ENCODE peak calls at places on chromosomes 12 and 14, in eight cellular contexts. One of them, this sample, is unnamed.

GRCh38 chr12:107931761-107932160 is 157.3 kb downstream of the ASCL4 start:
- DNase-seq in hepatocyte: no peak
- DNase-seq in HCT116: no peak
- DNase-seq in GM23338: no peak
- DNase-seq in astrocyte: no peak
- DNase-seq in endothelial cell of umbilical vein: no peak
- DNase-seq in GM12878: no peak
- DNase-seq in K562: no peak
- DNase-seq in this sample: no peak

GRCh38 chr12:124566181-124567034 is 1.0 kb downstream of the NCOR2 start:
- DNase-seq in astrocyte: peak
- DNase-seq in hepatocyte: peak
- DNase-seq in K562: peak
- DNase-seq in endothelial cell of umbilical vein: peak
- DNase-seq in HCT116: peak
- DNase-seq in GM23338: peak
- DNase-seq in GM12878: no peak
- DNase-seq in this sample: peak

GRCh38 chr14:54691525-54692260 is 124.8 kb downstream of the SAMD4A start:
- DNase-seq in endothelial cell of umbilical vein: peak
- DNase-seq in astrocyte: no peak
- DNase-seq in GM12878: no peak
- DNase-seq in K562: peak
- DNase-seq in GM23338: peak
- DNase-seq in HCT116: peak
- DNase-seq in hepatocyte: peak
- DNase-seq in this sample: peak

GRCh38 chr14:55389330-55389729 is 22.3 kb downstream of the ATG14 start:
- DNase-seq in astrocyte: peak
- DNase-seq in hepatocyte: no peak
- DNase-seq in K562: no peak
- DNase-seq in GM12878: no peak
- DNase-seq in HCT116: no peak
- DNase-seq in GM23338: no peak
- DNase-seq in endothelial cell of umbilical vein: no peak
- DNase-seq in this sample: no peak

GRCh38 chr12:80838024-80838658 is 99.6 kb downstream of the LIN7A start:
- DNase-seq in endothelial cell of umbilical vein: no peak
- DNase-seq in K562: no peak
- DNase-seq in GM12878: no peak
- DNase-seq in GM23338: no peak
- DNase-seq in astrocyte: no peak
- DNase-seq in HCT116: no peak
- DNase-seq in hepatocyte: peak
- DNase-seq in this sample: no peak

GRCh38 chr12:72011374-72011773 is 72.7 kb downstream of the TPH2 start:
- DNase-seq in astrocyte: peak
- DNase-seq in GM12878: no peak
- DNase-seq in K562: no peak
- DNase-seq in GM23338: no peak
- DNase-seq in endothelial cell of umbilical vein: no peak
- DNase-seq in HCT116: no peak
- DNase-seq in hepatocyte: peak
- DNase-seq in this sample: no peak

GRCh38 chr12:124881123-124881522 is 17.5 kb upstream of the SCARB1 start:
- DNase-seq in K562: no peak
- DNase-seq in astrocyte: no peak
- DNase-seq in GM12878: no peak
- DNase-seq in hepatocyte: no peak
- DNase-seq in HCT116: no peak
- DNase-seq in endothelial cell of umbilical vein: peak
- DNase-seq in GM23338: no peak
- DNase-seq in this sample: no peak

GRCh38 chr12:88600272-88600671 is 20.0 kb upstream of the KITLG start:
- DNase-seq in K562: no peak
- DNase-seq in GM12878: no peak
- DNase-seq in astrocyte: peak
- DNase-seq in endothelial cell of umbilical vein: no peak
- DNase-seq in GM23338: no peak
- DNase-seq in HCT116: no peak
- DNase-seq in hepatocyte: no peak
- DNase-seq in this sample: no peak

GRCh38 chr12:114636723-114637480 is 47.1 kb downstream of the TBX3 start:
- DNase-seq in HCT116: no peak
- DNase-seq in K562: no peak
- DNase-seq in GM23338: peak
- DNase-seq in endothelial cell of umbilical vein: no peak
- DNase-seq in GM12878: no peak
- DNase-seq in hepatocyte: peak
- DNase-seq in astrocyte: no peak
- DNase-seq in this sample: peak

GRCh38 chr14:103562135-103562384 is 397 bp downstream of the BAG5 start:
- DNase-seq in K562: no peak
- DNase-seq in GM23338: peak
- DNase-seq in HCT116: no peak
- DNase-seq in GM12878: no peak
- DNase-seq in endothelial cell of umbilical vein: peak
- DNase-seq in astrocyte: no peak
- DNase-seq in hepatocyte: no peak
- DNase-seq in this sample: no peak

GRCh38 chr12:113844495-113845175 is 121.5 kb downstream of the RBM19 start:
- DNase-seq in astrocyte: no peak
- DNase-seq in endothelial cell of umbilical vein: no peak
- DNase-seq in GM23338: no peak
- DNase-seq in GM12878: no peak
- DNase-seq in hepatocyte: no peak
- DNase-seq in HCT116: no peak
- DNase-seq in K562: no peak
- DNase-seq in this sample: no peak

GRCh38 chr14:96261772-96262485 is 5.9 kb downstream of the BDKRB1 start:
- DNase-seq in GM12878: no peak
- DNase-seq in endothelial cell of umbilical vein: no peak
- DNase-seq in GM23338: no peak
- DNase-seq in K562: no peak
- DNase-seq in hepatocyte: no peak
- DNase-seq in HCT116: no peak
- DNase-seq in astrocyte: no peak
- DNase-seq in this sample: no peak

GRCh38 chr12:78315018-78315417 is 484.3 kb downstream of the NAV3 start:
- DNase-seq in hepatocyte: no peak
- DNase-seq in endothelial cell of umbilical vein: no peak
- DNase-seq in HCT116: no peak
- DNase-seq in K562: no peak
- DNase-seq in GM23338: no peak
- DNase-seq in astrocyte: no peak
- DNase-seq in GM12878: no peak
- DNase-seq in this sample: no peak

GRCh38 chr12:113278631-113279030 is 56.3 kb downstream of the SLC8B1 start:
- DNase-seq in hepatocyte: no peak
- DNase-seq in HCT116: no peak
- DNase-seq in GM12878: no peak
- DNase-seq in endothelial cell of umbilical vein: no peak
- DNase-seq in astrocyte: no peak
- DNase-seq in K562: no peak
- DNase-seq in GM23338: no peak
- DNase-seq in this sample: no peak

GRCh38 chr12:124295431-124296058 is 652 bp downstream of the RFLNA start:
- DNase-seq in HCT116: no peak
- DNase-seq in hepatocyte: no peak
- DNase-seq in K562: no peak
- DNase-seq in GM12878: no peak
- DNase-seq in GM23338: peak
- DNase-seq in astrocyte: no peak
- DNase-seq in endothelial cell of umbilical vein: no peak
- DNase-seq in this sample: peak

GRCh38 chr14:71414631-71415403 is 507.6 kb downstream of the PCNX1 start:
- DNase-seq in GM12878: no peak
- DNase-seq in HCT116: no peak
- DNase-seq in K562: no peak
- DNase-seq in astrocyte: peak
- DNase-seq in hepatocyte: no peak
- DNase-seq in endothelial cell of umbilical vein: no peak
- DNase-seq in GM23338: no peak
- DNase-seq in this sample: no peak

GRCh38 chr14:61489932-61490331 is 168.6 kb downstream of the PRKCH start:
- DNase-seq in HCT116: no peak
- DNase-seq in GM12878: no peak
- DNase-seq in GM23338: no peak
- DNase-seq in astrocyte: no peak
- DNase-seq in hepatocyte: no peak
- DNase-seq in endothelial cell of umbilical vein: no peak
- DNase-seq in K562: no peak
- DNase-seq in this sample: no peak

DNA sequence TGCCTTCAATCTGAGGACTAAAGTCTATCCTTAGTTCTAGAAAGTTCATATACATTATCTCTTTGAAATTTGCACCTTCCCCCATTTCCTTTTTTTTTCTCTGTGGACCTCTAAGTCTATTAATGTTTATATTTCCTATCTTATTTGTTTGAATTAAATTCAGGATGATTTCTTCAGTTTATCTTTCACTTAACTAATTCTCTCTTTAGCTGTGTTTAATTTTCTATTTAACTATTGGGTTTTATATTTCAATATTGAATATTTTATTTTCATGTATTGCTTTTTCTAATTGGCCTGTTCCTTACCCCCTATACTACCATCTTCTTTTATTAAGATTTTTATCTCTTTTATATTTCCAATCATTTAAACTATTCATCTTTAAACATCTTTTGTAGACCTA is 9.5 kb downstream of the PLEKHG3 start:
- DNase-seq in HCT116: no peak
- DNase-seq in K562: no peak
- DNase-seq in GM12878: no peak
- DNase-seq in endothelial cell of umbilical vein: no peak
- DNase-seq in GM23338: no peak
- DNase-seq in astrocyte: no peak
- DNase-seq in hepatocyte: no peak
- DNase-seq in this sample: no peak
- H3K27ac ChIP-seq in HCT116: no peak
- H3K27ac ChIP-seq in K562: no peak
- H3K27ac ChIP-seq in GM12878: no peak
- H3K27ac ChIP-seq in endothelial cell of umbilical vein: no peak
- H3K27ac ChIP-seq in GM23338: no peak
- H3K27ac ChIP-seq in astrocyte: no peak
- H3K27ac ChIP-seq in hepatocyte: no peak
- H3K27ac ChIP-seq in this sample: no peak

DNA sequence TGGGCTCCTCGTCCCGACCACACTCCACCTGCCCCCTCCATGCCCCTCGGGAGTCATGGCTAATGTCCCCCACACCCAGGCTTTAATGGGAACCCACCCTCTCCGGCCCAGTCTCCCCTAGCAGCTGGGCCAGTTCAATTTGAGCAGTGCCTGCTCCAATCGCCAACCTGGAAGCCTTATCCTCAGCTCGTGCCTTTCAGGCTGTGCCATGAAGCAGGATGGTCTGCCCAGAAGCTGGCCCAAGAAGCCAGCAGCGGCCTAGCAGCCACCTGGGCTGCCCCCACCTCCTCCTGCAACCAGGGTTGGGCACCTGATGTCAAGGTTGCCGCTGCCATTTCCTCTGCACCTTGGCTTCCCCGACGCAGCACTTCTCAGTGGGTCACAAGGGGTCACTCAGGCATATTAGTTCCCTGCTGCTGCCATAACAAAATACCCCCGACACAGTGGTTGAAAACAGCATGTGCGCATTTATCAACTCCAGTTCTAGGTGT is 2.3 kb upstream of the CLBA1 start:
- DNase-seq in hepatocyte: peak
- DNase-seq in GM23338: no peak
- DNase-seq in endothelial cell of umbilical vein: no peak
- DNase-seq in GM12878: no peak
- DNase-seq in HCT116: no peak
- DNase-seq in K562: no peak
- DNase-seq in astrocyte: no peak
- DNase-seq in this sample: no peak
- H3K4me2 ChIP-seq in hepatocyte: no peak
- H3K4me2 ChIP-seq in GM23338: no peak
- H3K4me2 ChIP-seq in endothelial cell of umbilical vein: no peak
- H3K4me2 ChIP-seq in GM12878: no peak
- H3K4me2 ChIP-seq in HCT116: no peak
- H3K4me2 ChIP-seq in K562: no peak
- H3K4me2 ChIP-seq in astrocyte: no peak
- H3K4me2 ChIP-seq in this sample: no peak

DNA sequence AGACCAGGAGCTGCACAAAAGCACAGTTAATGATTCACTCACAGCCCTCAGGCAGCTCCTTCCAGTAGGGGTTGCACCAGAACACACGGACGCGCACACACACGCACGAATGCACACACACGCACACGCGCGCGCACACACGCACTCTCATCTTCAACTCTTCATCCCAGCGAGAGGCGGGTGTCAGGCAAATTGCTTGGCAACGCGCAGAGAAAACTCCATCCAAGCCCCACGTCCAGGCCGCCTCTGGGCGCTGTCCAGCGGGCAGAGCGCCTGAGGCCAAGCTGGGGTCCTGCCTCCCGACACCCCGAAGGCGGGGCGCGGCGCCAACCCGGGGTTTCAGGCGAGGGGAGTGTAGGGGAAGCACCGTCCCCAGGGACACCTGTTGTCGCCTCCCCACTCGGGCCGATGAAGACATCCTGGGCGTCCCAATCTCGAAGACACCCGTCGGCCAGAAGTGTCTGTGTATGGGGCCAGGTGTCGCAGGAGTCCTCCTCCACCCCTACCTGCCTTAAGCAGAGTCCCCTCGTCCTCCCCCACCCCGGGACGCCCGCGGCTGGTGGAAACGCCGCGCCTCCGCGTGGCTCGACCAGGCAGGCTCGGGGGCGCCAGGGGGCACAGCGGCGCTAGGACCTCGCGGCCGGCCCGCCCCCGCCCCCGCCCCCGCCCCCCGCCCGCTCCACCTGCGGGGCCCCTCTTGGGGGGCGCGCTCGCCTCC is 35.6 kb upstream of the STON2 start:
- DNase-seq in K562: peak
- DNase-seq in HCT116: no peak
- DNase-seq in hepatocyte: peak
- DNase-seq in GM23338: peak
- DNase-seq in endothelial cell of umbilical vein: peak
- DNase-seq in astrocyte: no peak
- DNase-seq in GM12878: no peak
- DNase-seq in this sample: peak
- TF ChIP-seq EZH2 in K562: no peak
- TF ChIP-seq EZH2 in HCT116: no peak
- TF ChIP-seq EZH2 in hepatocyte: no peak
- TF ChIP-seq EZH2 in GM23338: no peak
- TF ChIP-seq EZH2 in endothelial cell of umbilical vein: peak
- TF ChIP-seq EZH2 in astrocyte: peak
- TF ChIP-seq EZH2 in GM12878: no peak
- TF ChIP-seq EZH2 in this sample: no peak

GRCh38 chr12:109228664-109229063 is 80.4 kb downstream of the FOXN4 start:
- DNase-seq in K562: no peak
- DNase-seq in HCT116: no peak
- DNase-seq in endothelial cell of umbilical vein: no peak
- DNase-seq in astrocyte: no peak
- DNase-seq in hepatocyte: no peak
- DNase-seq in GM23338: no peak
- DNase-seq in GM12878: no peak
- DNase-seq in this sample: no peak

GRCh38 chr12:109232731-109233130 is 76.4 kb downstream of the FOXN4 start:
- DNase-seq in GM12878: no peak
- DNase-seq in GM23338: no peak
- DNase-seq in astrocyte: no peak
- DNase-seq in K562: no peak
- DNase-seq in endothelial cell of umbilical vein: no peak
- DNase-seq in HCT116: no peak
- DNase-seq in hepatocyte: no peak
- DNase-seq in this sample: no peak

GRCh38 chr12:109234012-109234411 is 75.1 kb downstream of the FOXN4 start:
- DNase-seq in GM12878: no peak
- DNase-seq in astrocyte: no peak
- DNase-seq in endothelial cell of umbilical vein: no peak
- DNase-seq in HCT116: no peak
- DNase-seq in GM23338: no peak
- DNase-seq in hepatocyte: no peak
- DNase-seq in K562: no peak
- DNase-seq in this sample: no peak

GRCh38 chr12:109230193-109230592 is 78.9 kb downstream of the FOXN4 start:
- DNase-seq in endothelial cell of umbilical vein: no peak
- DNase-seq in HCT116: no peak
- DNase-seq in K562: no peak
- DNase-seq in hepatocyte: no peak
- DNase-seq in GM23338: no peak
- DNase-seq in GM12878: no peak
- DNase-seq in astrocyte: no peak
- DNase-seq in this sample: no peak
- H3K27ac ChIP-seq in endothelial cell of umbilical vein: no peak
- H3K27ac ChIP-seq in HCT116: no peak
- H3K27ac ChIP-seq in K562: no peak
- H3K27ac ChIP-seq in hepatocyte: no peak
- H3K27ac ChIP-seq in GM23338: no peak
- H3K27ac ChIP-seq in GM12878: no peak
- H3K27ac ChIP-seq in astrocyte: no peak
- H3K27ac ChIP-seq in this sample: no peak

This sample was measured in neural progenitor cell.